ENCODE peak calls at places on chromosomes 5 and 9, in six cellular contexts. N is stomach, R is tibial artery, X is choroid plexus epithelial cell, H is fibroblast of pulmonary artery, W is epithelial cell of proximal tubule. A is an unnamed sample.

GRCh38 chr9:22201256-22201655 is 192.2 kb upstream of the CDKN2B start:
- DNase-seq in N (no peak), R (no peak), X (no peak), H (no peak), W (no peak), A (peak)

GRCh38 chr5:1445895-1446601 is 808 bp upstream of the SLC6A3 start:
- DNase-seq in N (peak), R (peak), X (peak), H (no peak), W (no peak), A (no peak)

GRCh38 chr5:135372654-135373381 is 26.2 kb downstream of the MACROH2A1 start:
- DNase-seq in N (no peak), R (no peak), X (no peak), H (no peak), W (no peak), A (no peak)

GRCh38 chr5:151156732-151157402 is 712 bp downstream of the ANXA6 start:
- DNase-seq in N (no peak), R (no peak), X (peak), H (no peak), W (no peak), A (peak)

GRCh38 chr9:33222031-33222430 is 17.9 kb upstream of the SPINK4 start:
- DNase-seq in N (no peak), R (no peak), X (no peak), H (no peak), W (no peak), A (no peak)

GRCh38 chr9:120928720-120929389 is 2.3 kb upstream of the TRAF1 start:
- DNase-seq in N (peak), R (peak), X (peak), H (peak), W (no peak), A (no peak)

GRCh38 chr5:124372457-124372856 is 374.0 kb downstream of the ZNF608 start:
- DNase-seq in N (no peak), R (no peak), X (no peak), H (peak), W (no peak), A (no peak)

GRCh38 chr5:1910861-1911772 is 28.4 kb upstream of the IRX4 start:
- DNase-seq in N (no peak), R (peak), X (no peak), H (no peak), W (no peak), A (no peak)

GRCh38 chr9:98391884-98392283 is 136.4 kb upstream of the TBC1D2 start:
- DNase-seq in N (no peak), R (no peak), X (no peak), H (no peak), W (no peak), A (no peak)

GRCh38 chr5:455806-456205 is 12.8 kb downstream of the EXOC3 start:
- DNase-seq in N (no peak), R (no peak), X (no peak), H (no peak), W (no peak), A (no peak)

GRCh38 chr5:168889039-168889438 is 309.9 kb upstream of the PANK3 start:
- DNase-seq in N (no peak), R (no peak), X (no peak), H (no peak), W (no peak), A (no peak)

DNA sequence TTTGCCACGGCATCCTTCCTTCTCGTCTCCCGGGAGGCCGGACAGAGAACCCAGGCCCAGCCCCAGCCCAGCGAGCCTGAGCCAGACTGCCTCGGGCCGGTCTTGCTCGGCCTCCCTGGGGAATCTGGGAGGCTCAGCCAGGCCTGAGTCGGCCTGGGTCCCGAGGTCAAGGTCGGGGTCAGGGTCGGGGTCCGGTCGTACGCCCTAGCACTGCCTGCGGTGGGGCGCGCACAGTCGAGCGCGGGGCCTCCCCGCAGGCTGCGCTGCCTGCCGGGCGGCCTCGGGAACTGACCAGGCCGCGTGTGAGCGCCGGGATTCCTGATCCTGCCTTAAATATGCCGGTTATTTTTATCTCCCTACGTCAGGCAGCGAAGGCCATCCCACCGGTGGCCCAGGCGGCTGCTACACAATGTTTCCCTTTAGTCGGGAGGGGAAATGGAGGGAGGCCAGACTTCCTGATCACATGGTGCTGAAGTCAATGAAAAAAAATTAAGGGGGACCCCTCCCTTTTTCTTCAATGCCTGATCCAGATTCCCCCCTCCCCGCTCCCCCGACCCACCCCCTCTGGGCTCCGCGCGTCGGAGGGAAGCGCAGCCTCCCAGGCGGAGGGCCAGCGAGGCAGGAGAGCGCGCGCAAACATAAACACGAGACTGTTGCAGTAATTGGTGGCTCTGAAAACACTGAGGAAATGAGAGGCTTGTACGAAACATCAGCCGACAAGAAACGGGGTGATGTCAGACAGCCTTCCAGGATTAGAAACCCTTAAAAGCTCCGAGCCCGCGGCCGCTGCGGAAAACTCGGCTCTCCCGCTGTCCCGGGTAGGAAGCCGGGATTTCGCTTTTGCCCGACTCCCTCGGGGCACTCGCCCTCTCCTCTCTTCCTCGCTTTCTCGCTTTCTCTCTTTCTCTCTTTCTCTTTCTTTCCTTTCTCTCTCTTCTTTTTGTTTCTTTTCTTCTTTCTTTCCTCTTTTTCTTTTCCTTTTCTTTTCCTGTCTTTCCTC is 148.2 kb upstream of the KLF4 start:
- DNase-seq in N (peak), R (peak), X (peak), H (peak), W (no peak), A (peak)
- TF ChIP-seq CTCF in N (no peak), R (peak), X (no peak), H (no peak), W (no peak), A (no peak)

GRCh38 chr9:135015986-135016640 is 71.4 kb upstream of the OLFM1 start:
- DNase-seq in N (no peak), R (no peak), X (no peak), H (no peak), W (no peak), A (no peak)

GRCh38 chr9:135017916-135018915 is 69.3 kb upstream of the OLFM1 start:
- DNase-seq in N (no peak), R (no peak), X (no peak), H (no peak), W (no peak), A (no peak)

GRCh38 chr9:135015565-135015964 is 71.9 kb upstream of the OLFM1 start:
- DNase-seq in N (no peak), R (no peak), X (no peak), H (no peak), W (no peak), A (no peak)

GRCh38 chr9:135015096-135015495 is 72.4 kb upstream of the OLFM1 start:
- DNase-seq in N (no peak), R (no peak), X (no peak), H (no peak), W (no peak), A (no peak)

DNA sequence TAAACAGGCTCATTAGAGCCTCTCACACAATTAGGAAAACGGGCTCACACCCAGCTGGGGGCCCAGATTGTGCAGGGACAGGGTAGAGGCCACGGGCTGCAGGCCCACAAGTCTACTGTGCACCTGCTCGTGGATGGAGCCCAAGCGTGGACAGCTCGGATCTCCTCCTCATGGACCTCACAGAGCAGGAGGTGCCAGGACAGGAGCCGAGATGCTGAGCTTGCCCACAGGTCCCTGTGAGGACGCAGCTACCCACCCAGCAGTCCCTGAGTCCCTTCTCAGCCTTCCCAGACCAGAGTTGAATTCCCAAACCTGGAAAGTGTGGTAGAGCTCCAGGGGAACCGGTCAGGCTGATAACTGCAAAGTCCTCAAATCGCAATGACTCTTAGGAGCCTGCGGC is 70.6 kb upstream of the OLFM1 start:
- DNase-seq in N (no peak), R (no peak), X (no peak), H (no peak), W (no peak), A (no peak)
- H3K4me3 ChIP-seq in N (no peak), R (no peak), X (no peak), H (no peak), W (no peak), A (no peak)

GRCh38 chr9:36995927-36996471 is 38.1 kb downstream of the PAX5 start:
- DNase-seq in N (peak), R (no peak), X (peak), H (peak), W (no peak), A (peak)
- TF ChIP-seq CTCF in N (peak), R (peak), X (peak), H (peak), W (peak), A (peak)

DNA sequence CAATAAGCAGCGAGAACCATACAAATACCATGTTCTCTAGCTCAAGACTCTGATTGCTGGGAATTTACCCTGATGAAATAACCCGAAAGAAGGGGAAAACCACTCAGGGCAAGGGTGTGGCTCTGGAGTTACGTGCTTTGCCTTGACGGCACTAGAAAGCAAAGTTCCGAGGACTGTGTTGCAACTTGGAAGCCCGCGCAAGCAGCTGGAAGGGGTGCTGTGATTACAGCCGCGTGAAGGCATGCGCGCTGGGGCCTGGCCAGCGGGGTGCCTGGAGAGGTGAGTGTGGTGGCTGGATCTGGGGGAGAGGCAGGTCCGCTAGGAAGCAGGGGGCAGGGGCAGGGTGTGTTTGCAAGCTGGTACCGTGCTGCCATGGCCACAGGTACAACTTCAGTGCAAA is 52.6 kb upstream of the CNOT6 start:
- DNase-seq in N (peak), R (no peak), X (peak), H (peak), W (peak), A (peak)
- H3K4me3 ChIP-seq in N (no peak), R (no peak), X (no peak), H (no peak), W (no peak), A (no peak)

GRCh38 chr9:124410321-124410913 is 4.8 kb downstream of the PSMB7 start:
- DNase-seq in N (no peak), R (no peak), X (peak), H (peak), W (no peak), A (no peak)
- TF ChIP-seq CTCF in N (no peak), R (no peak), X (no peak), H (peak), W (peak), A (peak)

DNA sequence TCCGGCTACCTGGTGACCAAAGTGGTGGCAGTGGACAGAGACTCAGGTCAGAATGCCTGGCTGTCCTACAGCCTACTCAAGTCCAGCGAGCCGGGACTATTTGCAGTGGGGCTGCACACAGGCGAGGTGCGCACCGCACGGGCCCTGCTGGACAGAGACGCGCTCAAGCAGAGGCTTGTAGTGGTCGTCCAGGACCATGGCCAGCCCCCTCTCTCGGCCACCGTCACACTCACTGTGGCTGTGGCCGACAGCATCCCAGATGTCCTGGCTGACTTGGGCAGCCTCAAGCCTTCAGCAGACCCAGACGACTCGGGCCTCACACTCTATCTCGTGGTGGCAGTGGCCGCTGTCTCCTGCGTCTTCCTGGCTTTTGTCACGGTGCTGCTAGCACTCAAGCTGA is 2.1 kb downstream of the PCDHGA4 start:
- DNase-seq in N (no peak), R (no peak), X (no peak), H (no peak), W (no peak), A (no peak)
- H3K4me3 ChIP-seq in N (no peak), R (no peak), X (no peak), H (no peak), W (no peak), A (no peak)

GRCh38 chr9:136947955-136948510 is 3.0 kb downstream of the C8G start:
- DNase-seq in N (peak), R (no peak), X (peak), H (peak), W (no peak), A (peak)
- TF ChIP-seq CTCF in N (peak), R (peak), X (peak), H (peak), W (peak), A (peak)